ENCODE peak calls at places on chromosome 3, in four cellular contexts. One of them, this sample, is unnamed.

GRCh38 chr3:70608434-70608833 is 296.0 kb upstream of the MDFIC2 start:
- DNase-seq in nucleus accumbens: no peak
- DNase-seq in breast epithelium: no peak
- DNase-seq in stimulated activated CD8-positive, alpha-beta memory T cell treated with anti-CD3 and anti-CD28 coated beads, Interleukin-15, amount 100 ng/mL, for 4 hours: no peak
- DNase-seq in this sample: no peak

GRCh38 chr3:54857343-54857742 is 70.5 kb downstream of the LRTM1 start:
- DNase-seq in nucleus accumbens: no peak
- DNase-seq in breast epithelium: no peak
- DNase-seq in stimulated activated CD8-positive, alpha-beta memory T cell treated with anti-CD3 and anti-CD28 coated beads, Interleukin-15, amount 100 ng/mL, for 4 hours: no peak
- DNase-seq in this sample: no peak

GRCh38 chr3:70647823-70648222 is 335.4 kb upstream of the MDFIC2 start:
- DNase-seq in breast epithelium: no peak
- DNase-seq in stimulated activated CD8-positive, alpha-beta memory T cell treated with anti-CD3 and anti-CD28 coated beads, Interleukin-15, amount 100 ng/mL, for 4 hours: no peak
- DNase-seq in nucleus accumbens: no peak
- DNase-seq in this sample: no peak

GRCh38 chr3:190516416-190516815 is 2.5 kb downstream of the IL1RAP start:
- DNase-seq in breast epithelium: no peak
- DNase-seq in nucleus accumbens: no peak
- DNase-seq in stimulated activated CD8-positive, alpha-beta memory T cell treated with anti-CD3 and anti-CD28 coated beads, Interleukin-15, amount 100 ng/mL, for 4 hours: no peak
- DNase-seq in this sample: no peak

GRCh38 chr3:42660131-42660715 is 6.7 kb downstream of the ZBTB47 start:
- DNase-seq in breast epithelium: no peak
- DNase-seq in stimulated activated CD8-positive, alpha-beta memory T cell treated with anti-CD3 and anti-CD28 coated beads, Interleukin-15, amount 100 ng/mL, for 4 hours: no peak
- DNase-seq in nucleus accumbens: no peak
- DNase-seq in this sample: peak

GRCh38 chr3:193816028-193816395 is 223.0 kb downstream of the OPA1 start:
- DNase-seq in nucleus accumbens: no peak
- DNase-seq in stimulated activated CD8-positive, alpha-beta memory T cell treated with anti-CD3 and anti-CD28 coated beads, Interleukin-15, amount 100 ng/mL, for 4 hours: no peak
- DNase-seq in breast epithelium: no peak
- DNase-seq in this sample: no peak

GRCh38 chr3:58104155-58104554 is 95.9 kb downstream of the FLNB start:
- DNase-seq in breast epithelium: no peak
- DNase-seq in stimulated activated CD8-positive, alpha-beta memory T cell treated with anti-CD3 and anti-CD28 coated beads, Interleukin-15, amount 100 ng/mL, for 4 hours: no peak
- DNase-seq in nucleus accumbens: no peak
- DNase-seq in this sample: no peak

GRCh38 chr3:46928297-46928696 is 48.2 kb downstream of the CCDC12 start:
- DNase-seq in stimulated activated CD8-positive, alpha-beta memory T cell treated with anti-CD3 and anti-CD28 coated beads, Interleukin-15, amount 100 ng/mL, for 4 hours: no peak
- DNase-seq in nucleus accumbens: no peak
- DNase-seq in breast epithelium: no peak
- DNase-seq in this sample: no peak

GRCh38 chr3:158105124-158105709 is 1.0 kb downstream of the SHOX2 start:
- DNase-seq in stimulated activated CD8-positive, alpha-beta memory T cell treated with anti-CD3 and anti-CD28 coated beads, Interleukin-15, amount 100 ng/mL, for 4 hours: no peak
- DNase-seq in breast epithelium: no peak
- DNase-seq in nucleus accumbens: no peak
- DNase-seq in this sample: no peak

GRCh38 chr3:126351086-126351770 is 6.0 kb downstream of the KLF15 start:
- DNase-seq in breast epithelium: no peak
- DNase-seq in stimulated activated CD8-positive, alpha-beta memory T cell treated with anti-CD3 and anti-CD28 coated beads, Interleukin-15, amount 100 ng/mL, for 4 hours: no peak
- DNase-seq in nucleus accumbens: no peak
- DNase-seq in this sample: no peak

GRCh38 chr3:25678581-25678980 is 13.9 kb upstream of the TOP2B start:
- DNase-seq in nucleus accumbens: no peak
- DNase-seq in breast epithelium: no peak
- DNase-seq in stimulated activated CD8-positive, alpha-beta memory T cell treated with anti-CD3 and anti-CD28 coated beads, Interleukin-15, amount 100 ng/mL, for 4 hours: no peak
- DNase-seq in this sample: no peak

GRCh38 chr3:118102737-118103136 is 931.9 kb downstream of the IGSF11 start:
- DNase-seq in stimulated activated CD8-positive, alpha-beta memory T cell treated with anti-CD3 and anti-CD28 coated beads, Interleukin-15, amount 100 ng/mL, for 4 hours: no peak
- DNase-seq in breast epithelium: no peak
- DNase-seq in nucleus accumbens: no peak
- DNase-seq in this sample: peak

GRCh38 chr3:150114873-150115570 is 144.3 kb upstream of the PFN2 start:
- DNase-seq in nucleus accumbens: no peak
- DNase-seq in stimulated activated CD8-positive, alpha-beta memory T cell treated with anti-CD3 and anti-CD28 coated beads, Interleukin-15, amount 100 ng/mL, for 4 hours: no peak
- DNase-seq in breast epithelium: no peak
- DNase-seq in this sample: peak

GRCh38 chr3:124157748-124158147 is 165.8 kb upstream of the ROPN1 start:
- DNase-seq in nucleus accumbens: no peak
- DNase-seq in stimulated activated CD8-positive, alpha-beta memory T cell treated with anti-CD3 and anti-CD28 coated beads, Interleukin-15, amount 100 ng/mL, for 4 hours: no peak
- DNase-seq in breast epithelium: no peak
- DNase-seq in this sample: no peak

GRCh38 chr3:179451335-179452165 is at the start of gene GNB4:
- DNase-seq in breast epithelium: peak
- DNase-seq in nucleus accumbens: peak
- DNase-seq in stimulated activated CD8-positive, alpha-beta memory T cell treated with anti-CD3 and anti-CD28 coated beads, Interleukin-15, amount 100 ng/mL, for 4 hours: peak
- DNase-seq in this sample: peak

GRCh38 chr3:182118081-182118480 is 406.4 kb downstream of the SOX2 start:
- DNase-seq in stimulated activated CD8-positive, alpha-beta memory T cell treated with anti-CD3 and anti-CD28 coated beads, Interleukin-15, amount 100 ng/mL, for 4 hours: no peak
- DNase-seq in breast epithelium: no peak
- DNase-seq in nucleus accumbens: no peak
- DNase-seq in this sample: no peak

GRCh38 chr3:160450846-160451245 is 1.3 kb upstream of the TRIM59 start:
- DNase-seq in nucleus accumbens: no peak
- DNase-seq in breast epithelium: no peak
- DNase-seq in stimulated activated CD8-positive, alpha-beta memory T cell treated with anti-CD3 and anti-CD28 coated beads, Interleukin-15, amount 100 ng/mL, for 4 hours: no peak
- DNase-seq in this sample: peak

GRCh38 chr3:7193271-7193670 is 332.4 kb downstream of the GRM7 start:
- DNase-seq in nucleus accumbens: no peak
- DNase-seq in breast epithelium: no peak
- DNase-seq in stimulated activated CD8-positive, alpha-beta memory T cell treated with anti-CD3 and anti-CD28 coated beads, Interleukin-15, amount 100 ng/mL, for 4 hours: no peak
- DNase-seq in this sample: no peak

GRCh38 chr3:60755094-60755493 is 496.2 kb downstream of the FHIT start:
- DNase-seq in breast epithelium: no peak
- DNase-seq in nucleus accumbens: no peak
- DNase-seq in stimulated activated CD8-positive, alpha-beta memory T cell treated with anti-CD3 and anti-CD28 coated beads, Interleukin-15, amount 100 ng/mL, for 4 hours: no peak
- DNase-seq in this sample: no peak

GRCh38 chr3:65245133-65246076 is 557.6 kb upstream of the ADAMTS9 start:
- DNase-seq in breast epithelium: no peak
- DNase-seq in nucleus accumbens: no peak
- DNase-seq in stimulated activated CD8-positive, alpha-beta memory T cell treated with anti-CD3 and anti-CD28 coated beads, Interleukin-15, amount 100 ng/mL, for 4 hours: no peak
- DNase-seq in this sample: peak

GRCh38 chr3:34285465-34286188 is 487.2 kb downstream of the PDCD6IP start:
- DNase-seq in breast epithelium: no peak
- DNase-seq in nucleus accumbens: no peak
- DNase-seq in stimulated activated CD8-positive, alpha-beta memory T cell treated with anti-CD3 and anti-CD28 coated beads, Interleukin-15, amount 100 ng/mL, for 4 hours: no peak
- DNase-seq in this sample: no peak

GRCh38 chr3:45455040-45455439 is 66.7 kb downstream of the LARS2 start:
- DNase-seq in stimulated activated CD8-positive, alpha-beta memory T cell treated with anti-CD3 and anti-CD28 coated beads, Interleukin-15, amount 100 ng/mL, for 4 hours: no peak
- DNase-seq in nucleus accumbens: no peak
- DNase-seq in breast epithelium: no peak
- DNase-seq in this sample: no peak

GRCh38 chr3:170732660-170733245 is 137.2 kb downstream of the RPL22L1 start:
- DNase-seq in breast epithelium: no peak
- DNase-seq in nucleus accumbens: no peak
- DNase-seq in stimulated activated CD8-positive, alpha-beta memory T cell treated with anti-CD3 and anti-CD28 coated beads, Interleukin-15, amount 100 ng/mL, for 4 hours: no peak
- DNase-seq in this sample: no peak

GRCh38 chr3:127441764-127442163 is 148.8 kb downstream of the TPRA1 start:
- DNase-seq in breast epithelium: peak
- DNase-seq in stimulated activated CD8-positive, alpha-beta memory T cell treated with anti-CD3 and anti-CD28 coated beads, Interleukin-15, amount 100 ng/mL, for 4 hours: no peak
- DNase-seq in nucleus accumbens: no peak
- DNase-seq in this sample: no peak

GRCh38 chr3:71062920-71063767 is 520.4 kb downstream of the FOXP1 start:
- DNase-seq in stimulated activated CD8-positive, alpha-beta memory T cell treated with anti-CD3 and anti-CD28 coated beads, Interleukin-15, amount 100 ng/mL, for 4 hours: no peak
- DNase-seq in breast epithelium: no peak
- DNase-seq in nucleus accumbens: no peak
- DNase-seq in this sample: peak

This sample was measured in IMR-90.